ENCODE peak calls at places on chromosomes 2 and 18, in nine cellular contexts. O, Z, M, C, H, F, J, I and G are unnamed samples.

GRCh38 chr2:104049433-104049832 is 804.5 kb upstream of the POU3F3 start:
- DNase-seq in O (no peak), Z (no peak), M (no peak), C (no peak), H (no peak), F (no peak), J (no peak), I (no peak), G (no peak)

GRCh38 chr2:212384027-212384426 is 154.6 kb downstream of the ERBB4 start:
- DNase-seq in O (no peak), Z (no peak), M (no peak), C (no peak), H (no peak), F (no peak), J (no peak), I (no peak), G (no peak)

GRCh38 chr2:29238497-29238896 is 123.3 kb downstream of the CLIP4 start:
- DNase-seq in O (no peak), Z (no peak), M (no peak), C (peak; percentile 28), H (no peak), F (no peak), J (peak; percentile 46), I (no peak), G (no peak)

GRCh38 chr2:57443985-57444501 is 602.6 kb upstream of the VRK2 start:
- DNase-seq in O (no peak), Z (no peak), M (no peak), C (no peak), H (peak; percentile 25), F (no peak), J (peak; percentile 74), I (no peak), G (no peak)

GRCh38 chr2:95278051-95278471 is 3.8 kb downstream of the PROM2 start:
- DNase-seq in O (peak; percentile 32), Z (no peak), M (no peak), C (no peak), H (no peak), F (no peak), J (peak; percentile 73), I (no peak), G (no peak)

GRCh38 chr2:190407662-190408537 is at the start of gene MFSD6:
- DNase-seq in O (peak; percentile 71), Z (peak; percentile 68), M (peak; percentile 88), C (no peak), H (no peak), F (peak; percentile 49), J (no peak), I (peak; percentile 45), G (peak; percentile 33)

GRCh38 chr2:113028112-113028511 is 22.9 kb downstream of the IL36A start:
- DNase-seq in O (no peak), Z (no peak), M (no peak), C (peak; percentile 3), H (no peak), F (no peak), J (no peak), I (no peak), G (no peak)

GRCh38 chr2:217905395-217905794 is 97.4 kb downstream of the TNS1 start:
- DNase-seq in O (peak; percentile 78), Z (no peak), M (no peak), C (no peak), H (no peak), F (no peak), J (no peak), I (no peak), G (no peak)

GRCh38 chr2:144481666-144482065 is 38.3 kb downstream of the ZEB2 start:
- DNase-seq in O (no peak), Z (no peak), M (no peak), C (no peak), H (no peak), F (no peak), J (no peak), I (no peak), G (no peak)

GRCh38 chr2:6741229-6741628 is 124.5 kb downstream of the CMPK2 start:
- DNase-seq in O (no peak), Z (no peak), M (no peak), C (no peak), H (no peak), F (no peak), J (no peak), I (no peak), G (no peak)

GRCh38 chr18:79507546-79508480 is 112.1 kb downstream of the NFATC1 start:
- DNase-seq in O (peak; percentile 90), Z (peak; percentile 32), M (peak; percentile 24), C (no peak), H (no peak), F (no peak), J (no peak), I (no peak), G (no peak)

GRCh38 chr2:229235136-229235914 is 35.8 kb downstream of the PID1 start:
- DNase-seq in O (peak; percentile 46), Z (no peak), M (no peak), C (peak; percentile 23), H (no peak), F (no peak), J (peak; percentile 14), I (no peak), G (no peak)

GRCh38 chr2:98730851-98731708 is at the start of gene MGAT4A:
- DNase-seq in O (peak; percentile 92), Z (peak; percentile 86), M (peak; percentile 81), C (no peak), H (no peak), F (peak; percentile 65), J (no peak), I (peak; percentile 68), G (peak; percentile 68)

GRCh38 chr2:28631514-28632206 is 120.0 kb upstream of the PPP1CB start:
- DNase-seq in O (no peak), Z (no peak), M (no peak), C (no peak), H (no peak), F (no peak), J (no peak), I (no peak), G (no peak)

GRCh38 chr2:148979919-148980277 is 58.6 kb upstream of the LYPD6B start:
- DNase-seq in O (no peak), Z (no peak), M (no peak), C (no peak), H (no peak), F (no peak), J (no peak), I (no peak), G (no peak)

GRCh38 chr2:111250448-111251030 is 129.8 kb downstream of the BCL2L11 start:
- DNase-seq in O (no peak), Z (no peak), M (no peak), C (no peak), H (no peak), F (no peak), J (no peak), I (no peak), G (no peak)

GRCh38 chr2:200905618-200906296 is 16.6 kb downstream of the NIF3L1 start:
- DNase-seq in O (peak; percentile 80), Z (peak; percentile 30), M (peak; percentile 8), C (peak; percentile 9), H (peak; percentile 36), F (peak; percentile 2), J (peak; percentile 59), I (peak; percentile 27), G (peak; percentile 1)

GRCh38 chr2:18516112-18516511 is 44.3 kb downstream of the RDH14 start:
- DNase-seq in O (no peak), Z (no peak), M (no peak), C (no peak), H (no peak), F (no peak), J (no peak), I (no peak), G (no peak)

GRCh38 chr2:235510305-235510704 is 16.5 kb downstream of the AGAP1 start:
- DNase-seq in O (no peak), Z (no peak), M (no peak), C (no peak), H (no peak), F (no peak), J (no peak), I (no peak), G (no peak)

GRCh38 chr18:57542126-57542525 is 44.4 kb downstream of the FECH start:
- DNase-seq in O (no peak), Z (no peak), M (no peak), C (no peak), H (peak; percentile 51), F (no peak), J (peak; percentile 49), I (no peak), G (no peak)

GRCh38 chr18:49849331-49850217 is 36.2 kb upstream of the ACAA2 start:
- DNase-seq in O (no peak), Z (no peak), M (no peak), C (peak; percentile 47), H (peak; percentile 71), F (peak; percentile 73), J (peak; percentile 99), I (no peak), G (peak; percentile 84)